ENCODE peak calls at places on chromosomes 1 and 21, in ten cellular contexts. T, U, L, Z, Y, G, N, O, Q and X are unnamed samples.

GRCh38 chr1:182054698-182055326 is 6.7 kb downstream of the ZNF648 start:
- DNase-seq in T (no peak), U (no peak), L (peak; percentile 42), Z (peak; percentile 79), Y (peak; percentile 73), G (peak; percentile 26), N (no peak), O (peak; percentile 73), Q (no peak), X (no peak)

GRCh38 chr1:109547412-109548320 is 749 bp upstream of the GNAI3 start:
- DNase-seq in T (no peak), U (no peak), L (peak; percentile 40), Z (peak; percentile 44), Y (peak; percentile 32), G (no peak), N (no peak), O (peak; percentile 52), Q (no peak), X (no peak)

GRCh38 chr1:234533034-234533571 is 54.1 kb upstream of the TARBP1 start:
- DNase-seq in T (peak; percentile 87), U (peak; percentile 79), L (peak; percentile 43), Z (no peak), Y (no peak), G (peak; percentile 94), N (peak; percentile 58), O (peak; percentile 48), Q (no peak), X (peak; percentile 94)

GRCh38 chr1:198088360-198089071 is 68.3 kb upstream of the NEK7 start:
- DNase-seq in T (no peak), U (no peak), L (no peak), Z (no peak), Y (peak; percentile 38), G (peak; percentile 76), N (no peak), O (no peak), Q (no peak), X (peak; percentile 73)

GRCh38 chr1:154325583-154326545 is 539 bp downstream of the ATP8B2 start:
- DNase-seq in T (peak; percentile 76), U (peak; percentile 78), L (peak; percentile 62), Z (peak; percentile 66), Y (peak; percentile 47), G (peak; percentile 88), N (peak; percentile 63), O (peak; percentile 69), Q (peak; percentile 59), X (peak; percentile 94)

GRCh38 chr1:240426056-240426455 is 185.9 kb downstream of the GREM2 start:
- DNase-seq in T (no peak), U (no peak), L (no peak), Z (no peak), Y (no peak), G (no peak), N (no peak), O (no peak), Q (no peak), X (no peak)

GRCh38 chr1:198929111-198929604 is 290.3 kb downstream of the PTPRC start:
- DNase-seq in T (no peak), U (no peak), L (no peak), Z (no peak), Y (no peak), G (no peak), N (no peak), O (no peak), Q (no peak), X (no peak)

GRCh38 chr1:6330410-6330827 is 63.1 kb downstream of the ACOT7 start:
- DNase-seq in T (no peak), U (no peak), L (no peak), Z (no peak), Y (no peak), G (peak; percentile 86), N (no peak), O (no peak), Q (peak; percentile 79), X (peak; percentile 63)

GRCh38 chr21:29343517-29343916 is 44.8 kb downstream of the BACH1 start:
- DNase-seq in T (no peak), U (no peak), L (no peak), Z (no peak), Y (no peak), G (peak; percentile 84), N (no peak), O (no peak), Q (no peak), X (peak; percentile 73)

GRCh38 chr1:107477233-107477632 is 336.4 kb downstream of the NTNG1 start:
- DNase-seq in T (no peak), U (no peak), L (no peak), Z (peak; percentile 27), Y (no peak), G (no peak), N (no peak), O (peak; percentile 28), Q (no peak), X (no peak)

GRCh38 chr1:8274396-8274795 is 43.5 kb upstream of the SLC45A1 start:
- DNase-seq in T (no peak), U (no peak), L (peak; percentile 54), Z (no peak), Y (no peak), G (no peak), N (no peak), O (no peak), Q (no peak), X (no peak)

GRCh38 chr1:30537279-30537678 is 186.1 kb downstream of the MATN1 start:
- DNase-seq in T (peak; percentile 47), U (no peak), L (no peak), Z (no peak), Y (no peak), G (no peak), N (no peak), O (no peak), Q (no peak), X (no peak)

GRCh38 chr1:117670996-117671780 is 65.3 kb downstream of the TENT5C start:
- DNase-seq in T (no peak), U (no peak), L (no peak), Z (no peak), Y (no peak), G (no peak), N (no peak), O (peak; percentile 54), Q (no peak), X (no peak)

GRCh38 chr1:192654607-192655389 is 18.9 kb downstream of the RGS13 start:
- DNase-seq in T (no peak), U (no peak), L (no peak), Z (no peak), Y (no peak), G (peak; percentile 58), N (no peak), O (no peak), Q (no peak), X (peak; percentile 75)

GRCh38 chr21:46550511-46550941 is 54.4 kb downstream of the S100B start:
- DNase-seq in T (peak; percentile 38), U (no peak), L (no peak), Z (peak; percentile 59), Y (no peak), G (no peak), N (no peak), O (no peak), Q (no peak), X (no peak)

GRCh38 chr1:166164995-166165660 is 1.7 kb downstream of the FAM78B start:
- DNase-seq in T (peak; percentile 59), U (peak; percentile 64), L (peak; percentile 45), Z (peak; percentile 14), Y (peak; percentile 49), G (peak; percentile 61), N (peak; percentile 55), O (peak; percentile 34), Q (peak; percentile 41), X (no peak)
- TF ChIP-seq CTCF in T (peak; percentile 75), U (no peak), L (peak; percentile 43), Z (no peak), Y (peak; percentile 44), G (peak; percentile 65), N (peak; percentile 69), O (peak; percentile 21), Q (peak; percentile 34), X (peak; percentile 58)

GRCh38 chr1:63087966-63088365 is 234.4 kb upstream of the FOXD3 start:
- DNase-seq in T (no peak), U (no peak), L (no peak), Z (no peak), Y (no peak), G (peak; percentile 22), N (no peak), O (no peak), Q (peak; percentile 52), X (no peak)
- TF ChIP-seq CTCF in T (no peak), U (no peak), L (no peak), Z (no peak), Y (no peak), G (peak; percentile 17), N (peak; percentile 11), O (no peak), Q (no peak), X (no peak)

GRCh38 chr1:210321552-210321951 is 7.2 kb upstream of the HHAT start:
- DNase-seq in T (no peak), U (no peak), L (no peak), Z (no peak), Y (no peak), G (no peak), N (no peak), O (no peak), Q (no peak), X (no peak)

GRCh38 chr1:210315529-210315928 is 13.2 kb upstream of the HHAT start:
- DNase-seq in T (no peak), U (no peak), L (no peak), Z (no peak), Y (no peak), G (no peak), N (no peak), O (no peak), Q (no peak), X (no peak)

GRCh38 chr1:210325026-210325670 is 3.6 kb upstream of the HHAT start:
- DNase-seq in T (no peak), U (no peak), L (no peak), Z (no peak), Y (no peak), G (no peak), N (no peak), O (no peak), Q (no peak), X (no peak)

GRCh38 chr1:210323957-210324356 is 4.7 kb upstream of the HHAT start:
- DNase-seq in T (no peak), U (no peak), L (no peak), Z (no peak), Y (no peak), G (no peak), N (no peak), O (no peak), Q (no peak), X (no peak)

DNA sequence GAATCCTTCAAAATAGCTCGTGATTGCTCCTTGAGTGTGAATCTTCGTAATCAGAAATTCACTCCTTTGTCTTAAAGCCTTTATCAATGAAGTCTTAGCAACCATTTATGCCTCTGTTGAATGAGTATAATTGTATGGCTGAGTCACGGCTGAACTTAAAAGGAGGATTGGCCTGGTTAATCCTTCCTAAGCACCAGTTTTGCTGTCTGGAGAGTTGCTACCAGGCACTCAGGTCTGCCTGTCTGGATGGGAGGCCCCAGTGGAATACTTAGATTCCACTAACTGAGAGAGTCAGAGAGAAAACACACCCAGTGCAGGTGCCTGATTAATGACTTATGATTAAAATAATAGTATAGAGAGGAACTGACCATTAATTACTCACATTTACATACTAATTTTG is 7.6 kb upstream of the HHAT start:
- DNase-seq in T (no peak), U (no peak), L (no peak), Z (no peak), Y (no peak), G (no peak), N (no peak), O (no peak), Q (no peak), X (no peak)
- TF ChIP-seq CTCF in T (no peak), U (no peak), L (no peak), Z (no peak), Y (no peak), G (no peak), N (no peak), O (no peak), Q (no peak), X (no peak)

GRCh38 chr1:90550616-90551406 is 166.3 kb downstream of the BARHL2 start:
- DNase-seq in T (no peak), U (no peak), L (no peak), Z (no peak), Y (no peak), G (no peak), N (no peak), O (no peak), Q (no peak), X (no peak)
- TF ChIP-seq CTCF in T (no peak), U (no peak), L (no peak), Z (no peak), Y (no peak), G (no peak), N (no peak), O (no peak), Q (no peak), X (no peak)